ENCODE peak calls at places on chromosomes 7 and 10, in ten cellular contexts. I is HCT116, E is neural progenitor cell, C is fibroblast of lung, S is OCI-LY7, T is K562, P is PC-9, D is astrocyte, R is hepatocyte, J is H9. H is an unnamed sample.

GRCh38 chr7:157693521-157694388 is 357.0 kb downstream of the DNAJB6 start:
- DNase-seq in S (no peak), P (no peak), C (no peak), T (no peak), E (peak), D (no peak), J (peak), I (no peak), R (no peak), H (no peak)

GRCh38 chr7:158771213-158771817 is 58.0 kb downstream of the ESYT2 start:
- DNase-seq in T (no peak), E (no peak), I (no peak), S (no peak), R (no peak), P (no peak), D (no peak), J (no peak), C (no peak), H (no peak)

GRCh38 chr10:119165171-119166110 is at the start of gene SFXN4:
- DNase-seq in D (peak), T (peak), I (peak), P (no peak), J (peak), R (peak), C (peak), S (peak), E (peak), H (peak)

GRCh38 chr7:47809387-47809786 is 138.9 kb downstream of the PKD1L1 start:
- DNase-seq in R (no peak), S (no peak), T (no peak), E (no peak), J (no peak), P (no peak), C (no peak), D (no peak), I (no peak), H (no peak)

GRCh38 chr10:119940487-119940886 is 48.0 kb downstream of the SEC23IP start:
- DNase-seq in P (no peak), J (no peak), R (no peak), I (no peak), S (no peak), C (peak), D (peak), T (no peak), E (no peak), H (no peak)

GRCh38 chr7:876972-877311 is 588 bp downstream of the GET4 start:
- DNase-seq in R (no peak), S (no peak), D (no peak), I (no peak), C (no peak), E (no peak), J (no peak), T (no peak), P (peak), H (no peak)

GRCh38 chr10:64201936-64202335 is 680.7 kb downstream of the REEP3 start:
- DNase-seq in S (no peak), P (no peak), I (no peak), D (no peak), J (no peak), C (no peak), E (no peak), R (no peak), T (no peak), H (no peak)

GRCh38 chr10:62046522-62047239 is 145.2 kb downstream of the ARID5B start:
- DNase-seq in T (no peak), P (peak), I (no peak), E (no peak), R (peak), C (peak), J (no peak), D (peak), S (peak), H (peak)

GRCh38 chr10:97002670-97003069 is 170.6 kb downstream of the LCOR start:
- DNase-seq in J (no peak), R (no peak), S (no peak), P (no peak), C (no peak), D (no peak), T (no peak), E (no peak), I (no peak), H (no peak)

GRCh38 chr10:132921086-132921485 is 21.3 kb downstream of the CFAP46 start:
- DNase-seq in C (no peak), I (no peak), P (no peak), S (no peak), R (no peak), T (no peak), E (no peak), J (no peak), D (no peak), H (no peak)

GRCh38 chr10:73810735-73811465 is 498 bp downstream of the NDST2 start:
- DNase-seq in P (no peak), I (no peak), D (no peak), R (peak), E (peak), S (peak), T (peak), C (peak), J (peak), H (peak)

GRCh38 chr7:26843696-26844095 is 20.7 kb downstream of the SKAP2 start:
- DNase-seq in I (peak), S (peak), C (peak), R (no peak), J (no peak), E (peak), T (no peak), P (no peak), D (no peak), H (no peak)

GRCh38 chr10:73459683-73460314 is 26.4 kb upstream of the MSS51 start:
- DNase-seq in R (no peak), S (no peak), C (no peak), I (no peak), E (no peak), D (no peak), P (no peak), T (no peak), J (no peak), H (no peak)

GRCh38 chr7:135330088-135330487 is 96.5 kb downstream of the STRA8 start:
- DNase-seq in I (no peak), J (no peak), C (no peak), D (no peak), E (no peak), S (no peak), T (no peak), P (no peak), R (no peak), H (no peak)

GRCh38 chr10:12699258-12699700 is 302.2 kb downstream of the CCDC3 start:
- DNase-seq in R (peak), C (peak), S (no peak), I (no peak), D (peak), J (no peak), P (no peak), E (no peak), T (no peak), H (no peak)

GRCh38 chr10:92763634-92764155 is 73.9 kb downstream of the HHEX start:
- DNase-seq in E (no peak), J (no peak), P (no peak), C (no peak), D (no peak), S (no peak), T (no peak), I (no peak), R (no peak), H (no peak)

GRCh38 chr7:116271980-116272886 is 61.9 kb downstream of the TES start:
- DNase-seq in D (peak), J (no peak), I (peak), E (no peak), R (peak), P (peak), S (no peak), T (no peak), C (peak), H (no peak)

GRCh38 chr10:58299580-58299979 is 30.6 kb downstream of the CISD1 start:
- DNase-seq in S (peak), P (peak), C (peak), J (peak), D (peak), T (peak), I (peak), E (peak), R (peak), H (peak)

GRCh38 chr7:47085491-47086275 is 496.2 kb downstream of the TNS3 start:
- DNase-seq in T (no peak), I (no peak), P (no peak), R (no peak), S (no peak), C (peak), J (no peak), E (no peak), D (no peak), H (no peak)

GRCh38 chr10:88457680-88458079 is 125.4 kb downstream of the RNLS start:
- DNase-seq in J (no peak), T (no peak), C (no peak), P (no peak), E (no peak), S (peak), D (no peak), R (no peak), I (no peak), H (no peak)

DNA sequence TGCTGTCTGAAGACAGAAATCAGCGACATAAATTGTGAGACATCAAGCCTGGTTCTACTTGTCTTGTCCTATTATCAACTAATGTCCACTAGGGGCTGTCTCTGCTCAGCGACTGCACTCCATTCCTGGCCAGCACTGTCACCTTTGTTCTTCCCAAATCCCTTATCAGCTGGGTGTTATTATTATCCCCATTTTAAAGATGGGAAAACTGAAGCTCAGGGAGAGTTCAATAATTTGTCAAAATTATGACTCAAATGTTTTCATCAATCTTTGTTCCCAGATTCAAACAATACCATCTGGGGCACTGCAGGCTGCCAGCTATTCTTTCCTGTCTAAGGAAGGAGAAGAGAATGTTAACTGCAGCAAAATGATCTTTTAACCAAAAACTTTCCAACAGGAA is 431.6 kb upstream of the NFE2L3 start:
- DNase-seq in I (no peak), T (peak), R (no peak), E (peak), D (no peak), S (peak), J (no peak), C (no peak), P (no peak), H (no peak)
- TF ChIP-seq CTCF in I (peak), T (peak), R (peak), E (peak), D (no peak), S (peak), J (peak), C (peak), P (peak), H (peak)

GRCh38 chr7:139681463-139681755 is 96.4 kb downstream of the HIPK2 start:
- DNase-seq in D (no peak), C (no peak), I (peak), T (peak), S (no peak), P (no peak), E (no peak), R (no peak), J (no peak), H (no peak)
- H3K27ac ChIP-seq in D (peak), C (peak), I (peak), T (peak), S (no peak), P (no peak), E (no peak), R (peak), J (no peak), H (no peak)

DNA sequence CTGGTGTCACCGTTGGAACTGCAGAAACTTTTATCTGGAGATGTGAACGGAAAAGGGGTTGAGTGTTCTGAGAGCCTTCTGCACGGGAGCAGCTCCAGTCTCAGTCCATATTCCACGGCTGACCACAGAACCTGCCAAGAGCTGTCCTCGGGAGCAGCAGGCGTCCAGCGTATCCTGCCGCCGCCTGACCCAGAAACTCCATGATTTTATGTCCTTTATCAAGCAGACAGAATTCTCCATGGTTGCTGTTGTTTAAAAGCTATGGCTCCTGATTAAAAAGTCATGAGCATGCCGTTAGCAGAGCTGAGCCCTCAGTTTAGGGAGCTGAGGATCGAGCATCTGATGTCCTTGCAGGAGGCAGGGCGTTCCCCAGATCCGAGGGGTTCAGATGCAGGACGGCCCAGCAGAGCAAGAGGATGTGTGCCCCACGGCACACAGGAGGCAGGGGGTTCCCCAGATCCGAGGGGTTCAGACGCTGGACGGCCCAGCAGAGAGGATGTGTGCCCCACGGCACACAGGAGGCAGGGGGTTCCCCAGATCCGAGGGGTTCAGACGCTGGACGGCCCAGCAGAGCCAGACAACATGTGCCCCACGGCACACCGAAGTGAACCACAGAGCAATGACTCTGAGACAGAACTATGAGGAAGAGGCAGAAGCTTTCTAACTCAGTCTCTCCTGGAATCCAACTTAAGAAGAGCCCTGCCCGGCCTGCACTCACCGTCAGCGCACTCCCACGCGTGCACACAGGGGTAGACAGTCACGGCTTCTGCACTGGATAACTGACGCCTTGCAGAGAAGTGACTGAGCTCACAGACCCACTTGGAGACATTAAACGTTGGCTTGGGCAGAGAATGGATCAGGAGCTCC is 96.4 kb downstream of the WDR37 start:
- DNase-seq in J (no peak), P (no peak), C (no peak), I (no peak), S (no peak), D (no peak), E (no peak), R (no peak), T (no peak), H (no peak)
- H2AFZ ChIP-seq in J (no peak), P (no peak), C (no peak), I (no peak), S (no peak), D (no peak), E (no peak), R (no peak), T (no peak), H (no peak)

GRCh38 chr10:104142081-104142480 is 20.1 kb downstream of the SFR1 start:
- DNase-seq in J (no peak), D (no peak), C (no peak), I (no peak), T (no peak), P (no peak), R (no peak), E (peak), S (no peak), H (no peak)

GRCh38 chr10:104138131-104138530 is 16.2 kb downstream of the SFR1 start:
- DNase-seq in E (no peak), T (no peak), J (no peak), R (no peak), C (no peak), I (no peak), S (no peak), D (no peak), P (no peak), H (no peak)

GRCh38 chr10:104143829-104144228 is 21.9 kb downstream of the SFR1 start:
- DNase-seq in T (no peak), I (no peak), P (no peak), E (no peak), D (no peak), J (no peak), C (no peak), R (no peak), S (peak), H (no peak)

DNA sequence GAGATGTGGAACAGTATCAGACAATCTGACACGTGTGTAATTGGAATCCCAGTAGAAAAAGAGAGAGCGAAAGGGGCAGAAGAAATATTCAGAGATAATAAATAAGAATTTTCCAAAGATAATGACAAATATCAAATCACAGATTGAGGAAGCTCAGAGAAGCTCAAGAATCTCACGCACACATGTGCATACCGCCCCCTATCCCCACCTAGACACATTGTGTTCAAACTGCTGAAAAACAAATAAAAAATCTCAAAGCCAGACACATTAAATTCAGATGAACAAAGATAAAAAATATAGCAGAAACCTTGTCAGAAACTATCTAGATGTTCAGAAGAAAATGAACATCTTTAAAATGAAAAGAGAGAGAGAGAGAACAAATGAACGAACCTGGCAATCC is 17.2 kb downstream of the SFR1 start:
- DNase-seq in I (no peak), D (no peak), J (no peak), T (no peak), S (peak), C (no peak), P (no peak), E (peak), R (no peak), H (no peak)
- TF ChIP-seq CTCF in I (peak), D (peak), J (peak), T (peak), S (peak), C (peak), P (peak), E (peak), R (peak), H (peak)

GRCh38 chr10:111811515-111811914 is 372.1 kb downstream of the GPAM start:
- DNase-seq in S (no peak), J (no peak), D (no peak), E (no peak), R (no peak), C (no peak), P (no peak), I (no peak), T (no peak), H (no peak)
- H3K27ac ChIP-seq in S (no peak), J (no peak), D (no peak), E (no peak), R (no peak), C (no peak), P (no peak), I (no peak), T (no peak), H (no peak)

DNA sequence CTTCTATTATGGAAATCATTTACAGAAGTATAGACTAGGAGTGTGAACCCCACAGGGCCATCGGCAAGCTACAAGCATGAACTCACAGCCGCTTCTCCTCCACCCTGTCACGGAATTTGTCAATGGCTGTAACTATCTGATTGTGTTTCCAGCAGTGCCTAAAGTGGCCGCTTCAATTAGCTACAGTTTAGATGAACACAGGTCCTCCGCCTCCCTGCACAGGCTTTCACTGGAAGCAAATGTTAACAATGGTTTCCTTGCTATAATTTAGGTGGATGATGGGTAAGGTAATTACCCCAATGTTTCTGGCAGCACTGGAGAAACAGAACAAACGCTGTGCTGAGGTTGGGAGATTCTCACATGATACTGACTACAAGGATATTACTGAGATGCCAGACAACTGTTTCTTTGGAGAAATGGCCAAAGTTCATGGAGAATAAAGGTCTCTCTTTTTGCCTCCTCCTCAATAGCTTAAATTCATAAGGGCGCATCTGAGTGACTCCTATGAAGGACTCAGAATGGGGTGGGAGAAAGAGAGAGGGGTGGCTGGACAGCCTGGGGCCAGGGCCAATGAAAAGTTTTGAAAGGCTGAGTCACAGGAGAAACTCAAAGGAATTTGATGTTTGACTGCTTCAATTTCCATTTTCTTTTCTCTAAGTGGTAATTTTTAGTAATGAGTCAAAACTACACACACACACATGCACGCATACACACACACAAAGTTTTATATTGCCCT is 78.9 kb downstream of the SVIL start:
- DNase-seq in R (no peak), T (no peak), P (no peak), I (no peak), E (peak), J (no peak), C (peak), D (peak), S (no peak), H (no peak)
- H2AFZ ChIP-seq in R (no peak), T (no peak), P (no peak), I (no peak), E (no peak), J (no peak), C (no peak), D (peak), S (no peak), H (no peak)

DNA sequence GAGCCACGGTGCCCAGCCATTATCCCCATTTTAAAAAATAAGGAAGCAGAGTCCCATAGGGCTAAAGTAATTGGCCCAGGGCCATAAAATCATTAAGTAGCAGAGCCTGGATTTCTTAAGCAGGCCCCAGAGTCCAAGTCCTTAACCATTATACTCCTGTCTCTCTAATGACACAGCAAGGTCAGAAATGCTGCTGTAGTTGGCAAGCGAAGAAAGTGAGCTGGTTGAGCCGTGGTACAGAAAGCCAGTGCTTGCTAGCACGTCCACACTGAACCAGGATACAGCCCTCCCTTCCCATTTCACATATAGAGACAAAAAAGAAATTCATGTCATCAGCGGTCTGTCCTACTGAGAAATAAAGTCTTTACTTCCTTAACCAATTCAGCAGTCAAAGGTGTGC is 562.7 kb downstream of the GALNT17 start:
- DNase-seq in E (no peak), J (no peak), D (no peak), P (no peak), I (no peak), C (no peak), R (no peak), T (no peak), S (no peak), H (no peak)
- TF ChIP-seq CTCF in E (no peak), J (no peak), D (no peak), P (no peak), I (no peak), C (no peak), R (no peak), T (no peak), S (no peak), H (no peak)

H was measured in MM.1S.